ENCODE peak calls at places on chromosome 11, in four cellular contexts. Z, I, S and H are unnamed samples.

GRCh38 chr11:113417428-113417827 is 29.8 kb downstream of the ANKK1 start:
- DNase-seq in Z (peak; percentile 5), I (no peak), S (no peak), H (no peak)

GRCh38 chr11:114049050-114049449 is 10.5 kb upstream of the ZBTB16 start:
- DNase-seq in Z (no peak), I (no peak), S (no peak), H (no peak)

GRCh38 chr11:75487366-75487765 is 38.4 kb downstream of the GDPD5 start:
- DNase-seq in Z (no peak), I (no peak), S (no peak), H (no peak)

GRCh38 chr11:71491531-71492329 is 35.3 kb upstream of the KRTAP5-7 start:
- DNase-seq in Z (no peak), I (no peak), S (no peak), H (no peak)

GRCh38 chr11:112706863-112707262 is 254.4 kb upstream of the NCAM1 start:
- DNase-seq in Z (no peak), I (no peak), S (no peak), H (no peak)

GRCh38 chr11:111359223-111360149 is 19.6 kb downstream of the POU2AF1 start:
- DNase-seq in Z (peak; percentile 35), I (no peak), S (no peak), H (no peak)

GRCh38 chr11:112610996-112611795 is 350.0 kb upstream of the NCAM1 start:
- DNase-seq in Z (no peak), I (peak; percentile 9), S (no peak), H (no peak)

GRCh38 chr11:105137286-105137685 is 2.3 kb downstream of the CARD18 start:
- DNase-seq in Z (no peak), I (no peak), S (no peak), H (no peak)

GRCh38 chr11:41660585-41660984 is 201.1 kb upstream of the LRRC4C start:
- DNase-seq in Z (no peak), I (no peak), S (no peak), H (no peak)

GRCh38 chr11:31397239-31397834 is 27.7 kb downstream of the DNAJC24 start:
- DNase-seq in Z (peak; percentile 33), I (peak; percentile 15), S (no peak), H (no peak)

GRCh38 chr11:93608280-93608862 is 53.1 kb upstream of the CEP295 start:
- DNase-seq in Z (no peak), I (no peak), S (no peak), H (no peak)

GRCh38 chr11:66328036-66328306 is 8.3 kb downstream of the RIN1 start:
- DNase-seq in Z (peak; percentile 64), I (no peak), S (no peak), H (no peak)

GRCh38 chr11:121446752-121447156 is 5.4 kb upstream of the SORL1 start:
- DNase-seq in Z (no peak), I (peak; percentile 1), S (peak; percentile 1), H (no peak)

GRCh38 chr11:96145163-96145585 is 197.8 kb downstream of the MAML2 start:
- DNase-seq in Z (no peak), I (no peak), S (no peak), H (no peak)

GRCh38 chr11:8720376-8720775 is 37.8 kb downstream of the RPL27A start:
- DNase-seq in Z (no peak), I (no peak), S (no peak), H (no peak)

GRCh38 chr11:75534291-75535038 is 8.7 kb upstream of the GDPD5 start:
- DNase-seq in Z (peak; percentile 47), I (no peak), S (no peak), H (no peak)